ENCODE peak calls at places on chromosomes 7 and 10, in seven cellular contexts. Z is CD8-positive, alpha-beta T cell; G is psoas muscle; T is suprapubic skin; A is GM23338; J is thoracic aorta; U is colonic mucosa. F is an unnamed sample. For H3K4me1, the result is how much of the 10 kb centered on the place peaks cover.

GRCh38 chr7:27181795-27182275 is 3.2 kb downstream of the HOXA11 start:
- DNase-seq in Z (no peak), G (no peak), T (peak), A (no peak), J (no peak), U (no peak), F (peak)

GRCh38 chr10:62666264-62666663 is 138.3 kb upstream of the ADO start:
- DNase-seq in Z (no peak), G (no peak), T (no peak), A (no peak), J (no peak), U (no peak), F (no peak)

GRCh38 chr7:149771199-149771636 is 2.2 kb downstream of the ZNF467 start:
- DNase-seq in Z (no peak), G (no peak), T (no peak), A (peak), J (no peak), U (no peak), F (no peak)

GRCh38 chr7:116800594-116800993 is 61.8 kb upstream of the CAPZA2 start:
- DNase-seq in Z (no peak), G (no peak), T (no peak), A (no peak), J (no peak), U (no peak), F (peak)

GRCh38 chr10:123573236-123574147 is 92.7 kb upstream of the GPR26 start:
- DNase-seq in Z (peak), G (no peak), T (peak), A (peak), J (no peak), U (peak), F (no peak)

GRCh38 chr7:25060487-25061055 is 64.5 kb downstream of the CYCS start:
- DNase-seq in Z (no peak), G (no peak), T (no peak), A (no peak), J (no peak), U (no peak), F (no peak)

GRCh38 chr7:104327534-104327933 is 869 bp upstream of the LHFPL3 start:
- DNase-seq in Z (no peak), G (no peak), T (no peak), A (no peak), J (no peak), U (no peak), F (no peak)

GRCh38 chr7:98250789-98251188 is 1.2 kb downstream of the TECPR1 start:
- DNase-seq in Z (peak), G (no peak), T (no peak), A (peak), J (no peak), U (peak), F (no peak)

GRCh38 chr10:1417574-1417973 is 319.8 kb downstream of the ADARB2 start:
- DNase-seq in Z (no peak), G (no peak), T (no peak), A (no peak), J (no peak), U (no peak), F (no peak)

GRCh38 chr10:6770846-6771245 is 190.8 kb upstream of the PRKCQ start:
- DNase-seq in Z (no peak), G (no peak), T (no peak), A (no peak), J (no peak), U (no peak), F (no peak)

GRCh38 chr10:110918633-110919348 is at the start of gene BBIP1:
- DNase-seq in Z (no peak), G (peak), T (no peak), A (no peak), J (peak), U (no peak), F (no peak)

GRCh38 chr7:98291717-98292116 is 10.2 kb downstream of the BRI3 start:
- DNase-seq in Z (no peak), G (no peak), T (no peak), A (peak), J (no peak), U (no peak), F (no peak)

GRCh38 chr7:88243345-88243909 is 23.6 kb upstream of the SRI start:
- DNase-seq in Z (no peak), G (no peak), T (no peak), A (peak), J (no peak), U (no peak), F (no peak)

GRCh38 chr7:6232534-6232933 is 39.9 kb downstream of the CYTH3 start:
- DNase-seq in Z (no peak), G (peak), T (no peak), A (no peak), J (no peak), U (peak), F (no peak)

GRCh38 chr7:33716581-33717477 is 188.5 kb upstream of the BMPER start:
- DNase-seq in Z (no peak), G (no peak), T (no peak), A (peak), J (no peak), U (no peak), F (no peak)

GRCh38 chr10:123997486-123998196 is 95.8 kb downstream of the CHST15 start:
- DNase-seq in Z (no peak), G (no peak), T (peak), A (no peak), J (no peak), U (no peak), F (no peak)

GRCh38 chr10:78288716-78289115 is 255.1 kb downstream of the RPS24 start:
- DNase-seq in Z (no peak), G (no peak), T (no peak), A (no peak), J (no peak), U (no peak), F (no peak)

GRCh38 chr10:36017141-36017540 is 375.0 kb upstream of the FZD8 start:
- DNase-seq in Z (no peak), G (no peak), T (no peak), A (no peak), J (no peak), U (no peak), F (no peak)

GRCh38 chr10:31765546-31765945 is 163.1 kb downstream of the ARHGAP12 start:
- DNase-seq in Z (no peak), G (no peak), T (no peak), A (no peak), J (no peak), U (no peak), F (no peak)

GRCh38 chr10:86070278-86070677 is 296.3 kb downstream of the GRID1 start:
- DNase-seq in Z (no peak), G (no peak), T (peak), A (no peak), J (no peak), U (no peak), F (no peak)

GRCh38 chr10:82221750-82222149 is 346.8 kb downstream of the NRG3 start:
- DNase-seq in Z (no peak), G (no peak), T (no peak), A (peak), J (no peak), U (no peak), F (no peak)

GRCh38 chr10:49831352-49832040 is 69.4 kb upstream of the OGDHL start:
- DNase-seq in Z (no peak), G (no peak), T (no peak), A (peak), J (no peak), U (no peak), F (no peak)

GRCh38 chr10:43027331-43027955 is 49.4 kb upstream of the RET start:
- DNase-seq in Z (no peak), G (no peak), T (no peak), A (no peak), J (no peak), U (no peak), F (no peak)

GRCh38 chr10:89303161-89303560 is 1.3 kb downstream of the IFIT2 start:
- DNase-seq in Z (no peak), G (no peak), T (no peak), A (no peak), J (no peak), U (no peak), F (no peak)

GRCh38 chr7:69504733-69505132 is 93.5 kb upstream of the AUTS2 start:
- DNase-seq in Z (no peak), G (no peak), T (no peak), A (no peak), J (no peak), U (no peak), F (no peak)

GRCh38 chr7:101554584-101555268 is 74.4 kb downstream of the MYL10 start:
- DNase-seq in Z (no peak), G (no peak), T (peak), A (no peak), J (no peak), U (no peak), F (peak)

GRCh38 chr10:26861326-26861998 is 704 bp upstream of the ABI1 start:
- DNase-seq in Z (no peak), G (no peak), T (no peak), A (no peak), J (no peak), U (no peak), F (no peak)

GRCh38 chr7:68744036-68744435 is 854.2 kb upstream of the AUTS2 start:
- DNase-seq in Z (no peak), G (no peak), T (no peak), A (no peak), J (no peak), U (no peak), F (no peak)

GRCh38 chr10:70054902-70055301 is 2.3 kb downstream of the MACROH2A2 start:
- DNase-seq in Z (no peak), G (no peak), T (no peak), A (no peak), J (no peak), U (no peak), F (no peak)

GRCh38 chr7:159310457-159311171 is 165.9 kb upstream of the VIPR2 start:
- DNase-seq in Z (no peak), G (no peak), T (no peak), A (no peak), J (no peak), U (no peak), F (no peak)

GRCh38 chr10:79930751-79931150 is 18.2 kb downstream of the SFTPD start:
- DNase-seq in Z (no peak), G (no peak), T (no peak), A (no peak), J (no peak), U (no peak), F (no peak)

GRCh38 chr7:41942468-41943097 is 239.7 kb upstream of the INHBA start:
- DNase-seq in Z (no peak), G (no peak), T (no peak), A (peak), J (no peak), U (peak), F (no peak)

GRCh38 chr10:29102233-29102632 is 186.6 kb upstream of the LYZL1 start:
- DNase-seq in Z (no peak), G (no peak), T (no peak), A (no peak), J (no peak), U (no peak), F (no peak)

GRCh38 chr7:158816271-158816670 is 13.0 kb downstream of the ESYT2 start:
- DNase-seq in Z (no peak), G (no peak), T (no peak), A (no peak), J (no peak), U (no peak), F (no peak)

GRCh38 chr10:131210181-131210580 is 101.3 kb downstream of the TCERG1L start:
- DNase-seq in Z (no peak), G (no peak), T (peak), A (no peak), J (no peak), U (no peak), F (no peak)

GRCh38 chr7:87627634-87627994 is 584 bp upstream of the RUNDC3B start:
- DNase-seq in Z (no peak), G (peak), T (no peak), A (peak), J (no peak), U (peak), F (no peak)

GRCh38 chr7:137633133-137633532 is 213.6 kb downstream of the DGKI start:
- DNase-seq in Z (no peak), G (no peak), T (no peak), A (no peak), J (no peak), U (no peak), F (no peak)

GRCh38 chr10:103762924-103763323 is 92.5 kb downstream of the SH3PXD2A start:
- DNase-seq in Z (no peak), G (no peak), T (no peak), A (no peak), J (no peak), U (no peak), F (peak)

GRCh38 chr10:103765981-103766380 is 89.4 kb downstream of the SH3PXD2A start:
- DNase-seq in Z (peak), G (no peak), T (no peak), A (no peak), J (no peak), U (no peak), F (no peak)

GRCh38 chr10:103765168-103765567 is 90.2 kb downstream of the SH3PXD2A start:
- DNase-seq in Z (no peak), G (no peak), T (no peak), A (no peak), J (no peak), U (no peak), F (no peak)

GRCh38 chr10:103763374-103764202 is 91.8 kb downstream of the SH3PXD2A start:
- DNase-seq in Z (no peak), G (no peak), T (no peak), A (no peak), J (no peak), U (no peak), F (no peak)

GRCh38 chr10:103764296-103765088 is 90.9 kb downstream of the SH3PXD2A start:
- DNase-seq in Z (no peak), G (no peak), T (no peak), A (no peak), J (no peak), U (no peak), F (no peak)
- H3K4me1 ChIP-seq in Z (half or more), G (half or more), T (under half), A (under half), J (under half), U (under half), F (half or more)

GRCh38 chr10:21413268-21413667 is 112.2 kb downstream of the SKIDA1 start:
- DNase-seq in Z (no peak), G (no peak), T (peak), A (no peak), J (no peak), U (no peak), F (no peak)

GRCh38 chr10:21417172-21417712 is 108.2 kb downstream of the SKIDA1 start:
- DNase-seq in Z (no peak), G (no peak), T (no peak), A (peak), J (no peak), U (no peak), F (no peak)

DNA sequence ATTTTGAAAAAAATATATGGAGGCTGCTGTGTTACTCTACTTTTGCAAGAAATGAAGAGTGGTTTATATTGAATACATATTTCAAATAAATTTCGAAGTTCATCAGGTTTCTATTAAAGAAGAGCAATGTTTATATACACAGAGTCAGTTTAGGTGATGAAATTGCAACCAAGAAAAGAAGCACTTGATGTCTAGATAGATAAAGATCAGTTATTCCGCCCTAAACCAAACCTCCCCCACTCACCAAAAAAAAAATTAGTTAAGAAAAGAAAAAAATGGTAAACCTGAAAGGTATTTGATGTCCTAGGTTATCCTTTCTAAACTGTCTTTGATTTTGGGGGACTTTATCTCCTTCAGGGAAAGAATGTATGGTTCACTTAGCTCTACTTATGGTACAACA is 111.8 kb downstream of the SKIDA1 start:
- DNase-seq in Z (no peak), G (no peak), T (no peak), A (no peak), J (no peak), U (no peak), F (no peak)
- TF ChIP-seq CTCF in Z (no peak), G (no peak), T (no peak), A (no peak), J (no peak), U (no peak), F (no peak)

GRCh38 chr10:30494558-30494957 is 60.6 kb downstream of the MAP3K8 start:
- DNase-seq in Z (no peak), G (no peak), T (no peak), A (no peak), J (no peak), U (no peak), F (no peak)
- H3K4me1 ChIP-seq in Z (under half), G (under half), T (under half), A (under half), J (under half), U (under half), F (under half)

GRCh38 chr7:45177801-45178200 is 20.2 kb downstream of the RAMP3 start:
- DNase-seq in Z (no peak), G (no peak), T (peak), A (no peak), J (no peak), U (no peak), F (no peak)

GRCh38 chr7:45180084-45180986 is 22.7 kb downstream of the RAMP3 start:
- DNase-seq in Z (no peak), G (no peak), T (peak), A (no peak), J (no peak), U (no peak), F (no peak)

GRCh38 chr7:45179666-45180065 is 22.1 kb downstream of the RAMP3 start:
- DNase-seq in Z (no peak), G (no peak), T (no peak), A (no peak), J (no peak), U (no peak), F (no peak)

GRCh38 chr7:45176886-45177731 is 19.5 kb downstream of the RAMP3 start:
- DNase-seq in Z (no peak), G (no peak), T (peak), A (no peak), J (no peak), U (no peak), F (no peak)

GRCh38 chr7:45178241-45179225 is 20.9 kb downstream of the RAMP3 start:
- DNase-seq in Z (no peak), G (no peak), T (peak), A (peak), J (no peak), U (no peak), F (peak)
- TF ChIP-seq CTCF in Z (no peak), G (no peak), T (no peak), A (peak), J (no peak), U (no peak), F (no peak)

GRCh38 chr10:102394801-102395676 is 466 bp upstream of the NFKB2 start:
- DNase-seq in Z (peak), G (peak), T (peak), A (peak), J (no peak), U (peak), F (peak)
- H3K4me1 ChIP-seq in Z (under half), G (under half), T (half or more), A (under half), J (under half), U (under half), F (under half)

GRCh38 chr7:106814887-106815286 is 50.2 kb upstream of the PIK3CG start:
- DNase-seq in Z (no peak), G (no peak), T (no peak), A (no peak), J (no peak), U (no peak), F (no peak)

GRCh38 chr7:106808967-106809635 is 56.0 kb upstream of the PIK3CG start:
- DNase-seq in Z (no peak), G (no peak), T (no peak), A (no peak), J (no peak), U (no peak), F (no peak)

GRCh38 chr7:106813705-106814305 is 51.3 kb upstream of the PIK3CG start:
- DNase-seq in Z (no peak), G (no peak), T (no peak), A (no peak), J (no peak), U (no peak), F (no peak)

GRCh38 chr7:106812027-106812643 is 52.9 kb upstream of the PIK3CG start:
- DNase-seq in Z (no peak), G (no peak), T (no peak), A (no peak), J (no peak), U (no peak), F (peak)

GRCh38 chr7:106811472-106811871 is 53.6 kb upstream of the PIK3CG start:
- DNase-seq in Z (no peak), G (no peak), T (no peak), A (no peak), J (no peak), U (no peak), F (no peak)
- TF ChIP-seq CTCF in Z (no peak), G (no peak), T (no peak), A (no peak), J (no peak), U (no peak), F (no peak)

DNA sequence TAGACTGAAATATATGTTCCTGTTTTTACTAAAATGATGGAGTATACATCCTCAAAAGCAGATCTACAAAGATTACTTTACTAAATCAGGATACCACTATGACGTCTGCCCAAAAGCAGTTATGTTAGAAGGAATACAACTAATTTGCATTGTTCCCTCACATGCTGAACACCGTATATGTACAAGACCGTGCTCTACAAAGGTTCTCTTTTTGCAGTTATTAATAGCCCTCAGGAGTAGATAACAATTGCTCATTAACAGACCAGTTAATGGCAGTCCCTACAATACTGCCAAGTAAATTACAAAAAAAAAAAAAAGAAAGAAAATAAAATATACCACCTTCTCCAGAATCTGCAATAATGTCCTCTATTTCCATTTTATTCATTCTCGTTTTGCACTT is 137.5 kb downstream of the CD36 start:
- DNase-seq in Z (no peak), G (no peak), T (no peak), A (no peak), J (no peak), U (no peak), F (no peak)
- H3K4me1 ChIP-seq in Z (under half), G (under half), T (under half), A (under half), J (under half), U (under half), F (under half)